ENCODE peak calls at places on chromosome 1, in eight cellular contexts. R, W, C, I, V, F, N and Q are unnamed samples.

GRCh38 chr1:218739426-218739825 is 394.3 kb downstream of the TGFB2 start:
- DNase-seq in R (no peak), W (no peak), C (no peak), I (no peak), V (peak; percentile 8), F (no peak), N (no peak), Q (no peak)

GRCh38 chr1:198845851-198846250 is 207.0 kb downstream of the PTPRC start:
- DNase-seq in R (no peak), W (no peak), C (no peak), I (no peak), V (no peak), F (no peak), N (no peak), Q (no peak)

GRCh38 chr1:171140466-171140865 is 44.6 kb upstream of the FMO2 start:
- DNase-seq in R (no peak), W (peak; percentile 49), C (no peak), I (no peak), V (no peak), F (no peak), N (no peak), Q (no peak)

GRCh38 chr1:157969693-157970485 is 23.6 kb upstream of the KIRREL1 start:
- DNase-seq in R (peak; percentile 34), W (no peak), C (peak; percentile 66), I (peak; percentile 60), V (peak; percentile 53), F (no peak), N (no peak), Q (peak; percentile 66)

GRCh38 chr1:212914789-212915188 is 35.6 kb upstream of the VASH2 start:
- DNase-seq in R (no peak), W (no peak), C (no peak), I (no peak), V (no peak), F (no peak), N (no peak), Q (no peak)

GRCh38 chr1:110130113-110130591 is 17.9 kb downstream of the UBL4B start:
- DNase-seq in R (no peak), W (no peak), C (no peak), I (no peak), V (no peak), F (no peak), N (peak; percentile 74), Q (no peak)

GRCh38 chr1:89806612-89807011 is 14.2 kb upstream of the LRRC8D start:
- DNase-seq in R (no peak), W (no peak), C (no peak), I (no peak), V (no peak), F (no peak), N (no peak), Q (no peak)

GRCh38 chr1:238658766-238659165 is 727.6 kb upstream of the CHRM3 start:
- DNase-seq in R (no peak), W (no peak), C (no peak), I (no peak), V (no peak), F (no peak), N (no peak), Q (peak; percentile 15)

GRCh38 chr1:101174722-101175121 is 62.1 kb upstream of the S1PR1 start:
- DNase-seq in R (no peak), W (no peak), C (no peak), I (no peak), V (no peak), F (no peak), N (no peak), Q (no peak)

GRCh38 chr1:212634252-212634651 is 25.7 kb downstream of the ATF3 start:
- DNase-seq in R (no peak), W (no peak), C (no peak), I (no peak), V (no peak), F (no peak), N (no peak), Q (no peak)

GRCh38 chr1:150121236-150121862 is 28.4 kb upstream of the PLEKHO1 start:
- DNase-seq in R (no peak), W (no peak), C (no peak), I (no peak), V (no peak), F (no peak), N (no peak), Q (no peak)

GRCh38 chr1:114318951-114319350 is 165.3 kb upstream of the SYT6 start:
- DNase-seq in R (no peak), W (no peak), C (no peak), I (no peak), V (no peak), F (no peak), N (no peak), Q (no peak)

GRCh38 chr1:68331117-68331865 is 99.0 kb upstream of the WLS start:
- DNase-seq in R (no peak), W (no peak), C (no peak), I (no peak), V (no peak), F (no peak), N (no peak), Q (peak; percentile 66)

GRCh38 chr1:29498126-29499100 is 262.1 kb downstream of the PTPRU start:
- DNase-seq in R (no peak), W (no peak), C (no peak), I (no peak), V (no peak), F (no peak), N (no peak), Q (no peak)

GRCh38 chr1:92480813-92481597 is 5.7 kb downstream of the GFI1 start:
- DNase-seq in R (no peak), W (peak; percentile 61), C (no peak), I (no peak), V (no peak), F (no peak), N (peak; percentile 71), Q (no peak)

GRCh38 chr1:34547043-34547674 is 207.7 kb upstream of the GJB5 start:
- DNase-seq in R (no peak), W (no peak), C (no peak), I (no peak), V (no peak), F (no peak), N (no peak), Q (no peak)

GRCh38 chr1:202656057-202656456 is 54.2 kb downstream of the SYT2 start:
- DNase-seq in R (no peak), W (no peak), C (no peak), I (peak; percentile 20), V (no peak), F (no peak), N (no peak), Q (no peak)

GRCh38 chr1:97332716-97333115 is 588.1 kb downstream of the DPYD start:
- DNase-seq in R (no peak), W (no peak), C (no peak), I (no peak), V (no peak), F (no peak), N (no peak), Q (no peak)

GRCh38 chr1:175823401-175823800 is 80.0 kb upstream of the TNR start:
- DNase-seq in R (no peak), W (no peak), C (no peak), I (no peak), V (no peak), F (no peak), N (no peak), Q (no peak)

GRCh38 chr1:202243006-202243405 is 49.4 kb downstream of the LGR6 start:
- DNase-seq in R (no peak), W (no peak), C (no peak), I (no peak), V (no peak), F (no peak), N (no peak), Q (no peak)

GRCh38 chr1:45409243-45409642 is 69.0 kb upstream of the MUTYH start:
- DNase-seq in R (no peak), W (no peak), C (no peak), I (no peak), V (no peak), F (no peak), N (no peak), Q (no peak)

GRCh38 chr1:201639826-201640225 is 100.9 kb downstream of the NAV1 start:
- DNase-seq in R (no peak), W (no peak), C (no peak), I (no peak), V (no peak), F (no peak), N (no peak), Q (no peak)

GRCh38 chr1:27556435-27556780 is 47.5 kb downstream of the AHDC1 start:
- DNase-seq in R (no peak), W (no peak), C (no peak), I (no peak), V (no peak), F (no peak), N (no peak), Q (no peak)

GRCh38 chr1:18922848-18923475 is 20.6 kb upstream of the ALDH4A1 start:
- DNase-seq in R (no peak), W (no peak), C (no peak), I (no peak), V (no peak), F (no peak), N (no peak), Q (no peak)

GRCh38 chr1:8293141-8293540 is 24.8 kb upstream of the SLC45A1 start:
- DNase-seq in R (no peak), W (no peak), C (peak; percentile 96), I (no peak), V (peak; percentile 80), F (no peak), N (no peak), Q (no peak)

GRCh38 chr1:156492591-156493080 is 7.9 kb downstream of the MEF2D start:
- DNase-seq in R (peak; percentile 97), W (peak; percentile 66), C (no peak), I (no peak), V (peak; percentile 73), F (no peak), N (no peak), Q (no peak)
- H3K4me3 ChIP-seq in R (peak overlapping the region; percentile 98), W (no peak overlapping the region), C (no peak overlapping the region), I (no peak overlapping the region), V (no peak overlapping the region), F (no peak overlapping the region), N (peak overlapping the region; percentile 7), Q (no peak overlapping the region)

DNA sequence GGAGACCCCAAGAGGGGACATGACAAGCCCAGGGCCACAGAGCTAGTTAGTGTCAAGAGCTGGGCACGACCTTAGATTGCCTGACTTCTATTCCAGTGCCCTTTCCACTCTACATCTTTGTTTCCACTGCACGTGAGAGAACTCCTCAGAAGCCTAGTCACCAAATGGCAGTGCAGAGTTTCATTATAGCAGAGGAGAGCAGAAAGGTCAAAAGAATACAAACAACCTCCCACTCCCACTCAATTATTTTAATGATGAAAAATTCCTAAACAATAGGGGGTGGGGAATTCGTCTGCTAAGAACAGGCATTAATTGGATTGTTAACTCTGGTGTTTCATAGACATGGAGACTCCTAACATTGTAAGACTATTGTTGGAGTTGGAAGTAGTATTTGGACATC is 647.1 kb upstream of the CAMK1G start:
- DNase-seq in R (no peak), W (no peak), C (no peak), I (no peak), V (no peak), F (no peak), N (no peak), Q (no peak)
- H3K9me3 ChIP-seq in R (no peaks in the 10 kb centered on the region), W (no peaks in the 10 kb centered on the region), C (no peaks in the 10 kb centered on the region), I (no peaks in the 10 kb centered on the region), V (no peaks in the 10 kb centered on the region), F (no peaks in the 10 kb centered on the region), N (no peaks in the 10 kb centered on the region), Q (no peaks in the 10 kb centered on the region)

GRCh38 chr1:1630965-1631792 is 794 bp upstream of the MMP23B start:
- DNase-seq in R (no peak), W (peak; percentile 87), C (no peak), I (no peak), V (peak; percentile 60), F (no peak), N (peak; percentile 80), Q (no peak)
- H3K4me3 ChIP-seq in R (peak overlapping the region; percentile 66), W (peak overlapping the region; percentile 24), C (peak overlapping the region; percentile 44), I (no peak overlapping the region), V (peak overlapping the region; percentile 5), F (no peak overlapping the region), N (peak overlapping the region; percentile 10), Q (no peak overlapping the region)

GRCh38 chr1:105533996-105534395 is 1522.5 kb upstream of the PRMT6 start:
- DNase-seq in R (no peak), W (no peak), C (no peak), I (no peak), V (no peak), F (no peak), N (no peak), Q (no peak)
- H3K9me3 ChIP-seq in R (no peaks in the 10 kb centered on the region), W (peaks cover 28% of the 10 kb centered on the region), C (no peaks in the 10 kb centered on the region), I (no peaks in the 10 kb centered on the region), V (peaks cover 4% of the 10 kb centered on the region), F (no peaks in the 10 kb centered on the region), N (no peaks in the 10 kb centered on the region), Q (no peaks in the 10 kb centered on the region)